ENCODE peak calls at places on chromosomes 4 and X, in ten cellular contexts. Z is sigmoid colon, X is lower lobe of right lung, G is ureter, Q is NCI-H187, K is WTC11, D is MCF 10A, C is KG1, V is NCI-H774, O is right lobe of liver. J is an unnamed sample.
A peak's percentile ranks its signal among the peaks of the same experiment; 100 is the strongest.

GRCh38 chr4:47074836-47075235 is 43.5 kb downstream of the GABRB1 start:
- DNase-seq in V (no peak), C (no peak), K (no peak), X (no peak), O (no peak), Z (no peak), G (no peak), Q (no peak), D (no peak), J (no peak)

GRCh38 chr4:137663376-137664054 is 131.2 kb upstream of the PCDH18 start:
- DNase-seq in V (no peak), X (no peak), Z (no peak), C (no peak), K (no peak), O (no peak), Q (no peak), D (no peak), G (no peak), J (no peak)

GRCh38 chrX:47776301-47776700 is 60.4 kb upstream of the ZNF81 start:
- DNase-seq in X (no peak), O (no peak), G (no peak), D (no peak), K (no peak), Z (no peak), V (no peak), C (no peak), Q (no peak), J (no peak)

GRCh38 chr4:16838226-16838875 is 60.1 kb downstream of the LDB2 start:
- DNase-seq in V (no peak), O (peak; percentile 73), K (no peak), C (no peak), Z (no peak), X (no peak), Q (no peak), G (no peak), D (no peak), J (no peak)

GRCh38 chrX:97230948-97231347 is 347.2 kb downstream of the RPA4 start:
- DNase-seq in C (no peak), Z (no peak), O (no peak), X (no peak), Q (no peak), G (no peak), D (no peak), V (no peak), K (no peak), J (no peak)

GRCh38 chr4:90234916-90235547 is 107.8 kb downstream of the CCSER1 start:
- DNase-seq in Q (no peak), C (no peak), G (no peak), O (no peak), X (no peak), Z (no peak), D (no peak), V (no peak), K (no peak), J (no peak)

GRCh38 chrX:19684265-19684664 is 169.0 kb upstream of the MAP3K15 start:
- DNase-seq in G (no peak), Z (no peak), D (no peak), O (no peak), V (no peak), Q (no peak), K (no peak), C (no peak), X (no peak), J (no peak)

GRCh38 chr4:30821891-30822612 is 101.9 kb downstream of the PCDH7 start:
- DNase-seq in G (no peak), X (no peak), K (no peak), Q (no peak), V (no peak), D (peak; percentile 23), O (no peak), Z (no peak), C (no peak), J (no peak)

GRCh38 chr4:104795264-104795934 is 300.7 kb upstream of the CXXC4 start:
- DNase-seq in D (peak; percentile 47), C (no peak), X (no peak), K (no peak), V (no peak), O (no peak), Q (no peak), Z (no peak), G (no peak), J (no peak)

GRCh38 chrX:16096131-16096530 is 27.2 kb upstream of the GRPR start:
- DNase-seq in Q (no peak), D (no peak), V (no peak), O (no peak), K (peak; percentile 20), Z (no peak), X (no peak), G (no peak), C (no peak), J (no peak)

GRCh38 chrX:40933132-40934078 is 151.8 kb upstream of the USP9X start:
- DNase-seq in G (no peak), Z (no peak), O (no peak), Q (no peak), K (no peak), D (no peak), C (peak; percentile 19), X (no peak), V (no peak), J (peak; percentile 61)

GRCh38 chr4:165662341-165662740 is 210.7 kb upstream of the TLL1 start:
- DNase-seq in Z (no peak), X (no peak), C (no peak), K (no peak), O (no peak), G (no peak), V (no peak), Q (no peak), D (no peak), J (no peak)

GRCh38 chr4:57147335-57148060 is 37.3 kb upstream of the IGFBP7 start:
- DNase-seq in D (peak; percentile 62), Z (no peak), K (no peak), Q (no peak), X (no peak), O (no peak), V (no peak), G (no peak), C (no peak), J (no peak)

GRCh38 chr4:84968936-84969335 is 2.4 kb upstream of the WDFY3 start:
- DNase-seq in O (no peak), D (no peak), V (no peak), C (no peak), X (no peak), Z (no peak), K (no peak), Q (peak; percentile 16), G (no peak), J (no peak)

GRCh38 chr4:45036677-45037076 is 310.3 kb upstream of the GNPDA2 start:
- DNase-seq in Z (no peak), D (peak; percentile 32), X (no peak), O (no peak), K (no peak), C (no peak), Q (no peak), V (peak; percentile 26), G (no peak), J (no peak)

GRCh38 chrX:40831750-40832149 is 96.4 kb upstream of the MED14 start:
- DNase-seq in Z (no peak), G (no peak), V (no peak), D (no peak), C (no peak), K (no peak), O (no peak), X (no peak), Q (no peak), J (no peak)

GRCh38 chrX:13078739-13079444 is 34.5 kb upstream of the FAM9C start:
- DNase-seq in D (no peak), V (no peak), Z (peak; percentile 72), X (no peak), K (no peak), C (no peak), G (no peak), O (no peak), Q (no peak), J (no peak)

GRCh38 chrX:118484216-118484903 is 11.3 kb upstream of the DOCK11 start:
- DNase-seq in C (no peak), Q (no peak), Z (no peak), O (no peak), G (no peak), D (no peak), V (no peak), X (no peak), K (no peak), J (no peak)

GRCh38 chr4:155179216-155179615 is 29.2 kb upstream of the NPY2R start:
- DNase-seq in X (no peak), Q (no peak), D (peak; percentile 97), V (no peak), O (no peak), Z (no peak), C (no peak), K (no peak), G (no peak), J (no peak)